ENCODE peak calls at places on chromosomes 7 and 10, in five cellular contexts. D is astrocyte of the spinal cord, P is COLO829, B is frontal cortex, G is AG04449. J is an unnamed sample.

GRCh38 chr7:100358027-100358856 is at the start of gene PILRB:
- DNase-seq in D (no peak), P (no peak), B (no peak), G (no peak), J (no peak)

GRCh38 chr10:37992083-37992482 is 15.6 kb upstream of the ZNF25 start:
- DNase-seq in D (no peak), P (no peak), B (no peak), G (no peak), J (no peak)

GRCh38 chr7:27564881-27565482 is 97.7 kb downstream of the HIBADH start:
- DNase-seq in D (no peak), P (no peak), B (no peak), G (no peak), J (no peak)

GRCh38 chr10:8043569-8044306 is 10.8 kb upstream of the GATA3 start:
- DNase-seq in D (no peak), P (no peak), B (peak; percentile 23), G (no peak), J (peak; percentile 37)

GRCh38 chr10:75925999-75926398 is 494.6 kb downstream of the LRMDA start:
- DNase-seq in D (no peak), P (no peak), B (no peak), G (no peak), J (no peak)

GRCh38 chr10:133219782-133220181 is 10.2 kb upstream of the UTF1 start:
- DNase-seq in D (no peak), P (no peak), B (no peak), G (no peak), J (no peak)

GRCh38 chr7:27314111-27314510 is 71.5 kb downstream of the EVX1 start:
- DNase-seq in D (no peak), P (no peak), B (no peak), G (no peak), J (no peak)

GRCh38 chr7:85000973-85001372 is 185.9 kb downstream of the SEMA3D start:
- DNase-seq in D (no peak), P (no peak), B (no peak), G (no peak), J (no peak)

GRCh38 chr7:855686-856369 is 20.5 kb upstream of the GET4 start:
- DNase-seq in D (no peak), P (no peak), B (no peak), G (no peak), J (no peak)

GRCh38 chr10:116708386-116708785 is 34.0 kb downstream of the HSPA12A start:
- DNase-seq in D (no peak), P (no peak), B (no peak), G (peak; percentile 66), J (no peak)

GRCh38 chr7:82950436-82950835 is 212.2 kb downstream of the PCLO start:
- DNase-seq in D (no peak), P (no peak), B (no peak), G (no peak), J (no peak)

GRCh38 chr7:92778972-92779371 is 57.4 kb downstream of the CDK6 start:
- DNase-seq in D (peak; percentile 76), P (no peak), B (no peak), G (peak; percentile 55), J (no peak)

GRCh38 chr7:2166625-2167280 is 66.0 kb downstream of the MAD1L1 start:
- DNase-seq in D (no peak), P (no peak), B (no peak), G (no peak), J (no peak)

GRCh38 chr7:130615583-130615982 is 53.0 kb downstream of the COPG2 start:
- DNase-seq in D (no peak), P (no peak), B (no peak), G (no peak), J (no peak)

GRCh38 chr7:48411619-48412018 is 240.4 kb downstream of the ABCA13 start:
- DNase-seq in D (no peak), P (no peak), B (no peak), G (no peak), J (no peak)

GRCh38 chr10:49744924-49745605 is 17.1 kb downstream of the OGDHL start:
- DNase-seq in D (no peak), P (no peak), B (no peak), G (no peak), J (no peak)

GRCh38 chr7:78510580-78511188 is 712.1 kb downstream of the PHTF2 start:
- DNase-seq in D (peak; percentile 51), P (peak; percentile 37), B (no peak), G (no peak), J (peak; percentile 62)

GRCh38 chr10:60426425-60426824 is 36.8 kb upstream of the ANK3 start:
- DNase-seq in D (peak; percentile 93), P (no peak), B (no peak), G (peak; percentile 72), J (no peak)

GRCh38 chr7:106683941-106684340 is 23.0 kb upstream of the CCDC71L start:
- DNase-seq in D (no peak), P (no peak), B (no peak), G (no peak), J (no peak)

GRCh38 chr7:4479367-4480039 is 202.6 kb upstream of the FOXK1 start:
- DNase-seq in D (peak; percentile 31), P (peak; percentile 78), B (no peak), G (no peak), J (no peak)

GRCh38 chr7:71377469-71377868 is 245.5 kb downstream of the GALNT17 start:
- DNase-seq in D (no peak), P (no peak), B (no peak), G (no peak), J (no peak)

J was measured in endothelial cell.